ENCODE peak calls at places on chromosomes 7 and 10, in eight cellular contexts. D, G, S, X, C, Q, M and H are unnamed samples.

GRCh38 chr7:150370612-150371071 is 2.0 kb downstream of the REPIN1 start:
- DNase-seq in Q (no peak), D (no peak), C (no peak), G (peak), X (no peak), M (no peak), S (no peak), H (no peak)

GRCh38 chr10:26987851-26988250 is 112.4 kb downstream of the ANKRD26 start:
- DNase-seq in C (no peak), Q (no peak), X (no peak), S (no peak), D (peak), M (no peak), G (peak), H (no peak)

GRCh38 chr10:87842776-87843497 is 20.4 kb downstream of the KLLN start:
- DNase-seq in D (peak), C (no peak), X (no peak), M (no peak), S (no peak), Q (no peak), G (peak), H (peak)

GRCh38 chr7:42014625-42015412 is 222.2 kb downstream of the GLI3 start:
- DNase-seq in D (peak), G (peak), S (no peak), M (no peak), X (peak), Q (no peak), C (no peak), H (no peak)

GRCh38 chr10:60480865-60481563 is 91.3 kb upstream of the ANK3 start:
- DNase-seq in G (peak), C (no peak), Q (no peak), D (peak), X (peak), M (peak), S (no peak), H (peak)

GRCh38 chr10:52318136-52318810 is 4.2 kb downstream of the DKK1 start:
- DNase-seq in M (no peak), S (no peak), D (peak), Q (no peak), X (no peak), G (no peak), C (no peak), H (no peak)

GRCh38 chr10:3652886-3653285 is 132.1 kb downstream of the KLF6 start:
- DNase-seq in D (peak), X (no peak), M (no peak), Q (no peak), G (no peak), S (no peak), C (no peak), H (no peak)

GRCh38 chr7:156950381-156950858 is 908 bp downstream of the NOM1 start:
- DNase-seq in G (peak), C (no peak), M (no peak), Q (no peak), X (no peak), S (no peak), D (peak), H (no peak)

GRCh38 chr7:97580205-97580604 is 151.7 kb upstream of the TAC1 start:
- DNase-seq in G (no peak), Q (no peak), D (no peak), C (no peak), S (no peak), X (no peak), M (no peak), H (no peak)

GRCh38 chr7:133364959-133365680 is 112.2 kb downstream of the EXOC4 start:
- DNase-seq in C (no peak), D (peak), M (no peak), G (peak), S (no peak), Q (no peak), X (no peak), H (no peak)

GRCh38 chr10:82190432-82191260 is 315.7 kb downstream of the NRG3 start:
- DNase-seq in S (no peak), C (no peak), X (no peak), G (no peak), Q (no peak), D (peak), M (no peak), H (no peak)

GRCh38 chr7:47405921-47406765 is 175.8 kb downstream of the TNS3 start:
- DNase-seq in D (no peak), C (peak), X (no peak), M (no peak), G (peak), S (peak), Q (no peak), H (no peak)

GRCh38 chr10:130750441-130750840 is 561.1 kb downstream of the TCERG1L start:
- DNase-seq in C (no peak), X (no peak), D (no peak), G (no peak), S (peak), Q (no peak), M (no peak), H (no peak)

GRCh38 chr7:5635461-5636445 is 145.7 kb downstream of the RNF216 start:
- DNase-seq in G (no peak), Q (no peak), S (no peak), X (no peak), D (peak), C (no peak), M (no peak), H (no peak)

GRCh38 chr10:1123198-1123597 is 67.0 kb downstream of the WDR37 start:
- DNase-seq in X (no peak), Q (no peak), M (no peak), G (no peak), D (no peak), C (no peak), S (no peak), H (no peak)

GRCh38 chr10:53840668-53841067 is 960.4 kb downstream of the PCDH15 start:
- DNase-seq in D (no peak), S (no peak), Q (no peak), C (no peak), M (no peak), X (no peak), G (no peak), H (no peak)

DNA sequence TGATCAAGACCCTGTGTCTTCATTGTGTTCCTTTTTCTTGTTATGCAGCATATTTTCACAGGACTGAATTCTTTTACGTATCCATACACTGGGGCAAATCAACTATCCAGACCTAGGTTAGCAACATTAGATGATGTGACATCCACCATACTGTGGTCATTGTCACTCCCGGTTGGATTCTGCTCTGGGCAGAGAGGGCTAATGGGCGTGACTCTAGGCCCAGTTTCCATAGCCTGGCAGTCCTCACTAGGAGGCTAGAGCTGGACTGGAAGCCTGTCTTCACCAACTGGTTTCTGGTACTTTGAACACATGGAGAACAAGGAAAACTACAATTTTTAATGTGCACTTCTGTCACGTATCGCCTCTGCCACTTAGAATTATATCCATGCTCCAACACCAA is 25.2 kb downstream of the AKR1E2 start:
- DNase-seq in D (no peak), G (no peak), S (no peak), C (no peak), X (no peak), M (no peak), Q (no peak), H (no peak)
- TF ChIP-seq CTCF in D (no peak), G (no peak), S (no peak), C (no peak), X (no peak), M (no peak), Q (no peak), H (no peak)

GRCh38 chr10:33073641-33074410 is 115.8 kb upstream of the ITGB1 start:
- DNase-seq in C (no peak), S (peak), G (peak), X (no peak), Q (no peak), M (no peak), D (peak), H (no peak)
- TF ChIP-seq CTCF in C (no peak), S (no peak), G (no peak), X (no peak), Q (no peak), M (no peak), D (peak), H (no peak)

DNA sequence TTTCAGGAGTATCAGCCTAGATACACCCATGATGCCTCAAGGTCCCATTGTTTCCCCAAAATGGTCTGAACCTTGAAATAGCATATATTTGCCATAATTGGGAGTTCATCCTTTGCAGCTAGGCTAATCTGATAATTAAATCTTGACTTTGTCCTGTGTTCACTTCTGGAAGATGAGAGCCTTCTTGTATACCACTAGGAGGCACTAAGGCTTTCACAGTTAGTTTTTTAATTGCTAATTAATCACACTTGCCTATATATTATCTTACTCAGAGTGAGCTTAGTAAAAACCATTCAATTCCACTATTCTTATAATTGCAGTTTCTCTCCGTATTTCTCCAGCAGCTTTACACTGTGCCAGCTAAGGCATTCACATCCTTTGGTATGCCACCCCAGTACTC is 48.7 kb upstream of the MAGI2 start:
- DNase-seq in G (peak), C (no peak), S (no peak), X (no peak), M (no peak), Q (no peak), D (no peak), H (no peak)
- TF ChIP-seq CTCF in G (peak), C (no peak), S (no peak), X (peak), M (peak), Q (peak), D (peak), H (no peak)

DNA sequence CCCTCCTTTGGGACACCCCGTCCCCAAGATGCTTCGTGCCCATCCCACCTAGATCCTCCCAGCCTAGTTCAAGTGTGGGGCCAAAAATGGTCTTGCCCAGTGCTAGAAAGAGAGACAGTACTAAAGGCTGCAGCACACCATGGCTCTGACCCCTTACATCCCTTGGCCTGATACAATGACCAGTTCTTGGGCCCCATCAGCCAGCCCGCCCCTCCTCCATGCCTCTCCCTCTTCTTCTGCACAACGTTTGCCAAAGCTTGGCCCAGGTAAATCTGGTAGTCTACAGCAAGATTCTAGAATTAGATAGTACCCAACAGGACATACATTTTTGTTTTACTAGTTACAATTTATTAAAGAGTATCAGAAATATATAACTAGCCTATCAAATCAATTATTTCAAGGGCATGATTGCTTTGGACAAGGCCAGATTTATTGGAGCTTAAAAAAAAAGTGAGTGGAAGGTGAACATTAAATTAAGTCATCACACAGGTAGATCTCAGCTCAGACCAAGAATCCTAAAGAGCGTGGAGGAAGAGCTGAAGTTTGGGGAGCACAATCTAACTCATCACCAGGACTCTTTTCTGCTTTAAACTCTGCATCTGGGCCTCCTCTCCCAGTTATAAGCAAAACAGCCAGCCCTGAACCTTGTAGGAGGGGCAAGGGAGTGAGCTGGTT is 69.8 kb downstream of the ZMIZ1 start:
- DNase-seq in Q (no peak), X (no peak), G (no peak), S (no peak), M (no peak), D (no peak), C (no peak), H (no peak)
- TF ChIP-seq CTCF in Q (no peak), X (no peak), G (no peak), S (no peak), M (no peak), D (no peak), C (no peak), H (no peak)

GRCh38 chr10:97643586-97643985 is 3.1 kb downstream of the PI4K2A start:
- DNase-seq in S (no peak), X (no peak), G (no peak), Q (no peak), C (no peak), D (no peak), M (no peak), H (no peak)

GRCh38 chr10:97640868-97641811 is 669 bp downstream of the PI4K2A start:
- DNase-seq in S (peak), C (peak), Q (no peak), X (no peak), D (peak), G (peak), M (peak), H (peak)

GRCh38 chr10:97635577-97635976 is 2.3 kb upstream of the MORN4 start:
- DNase-seq in D (no peak), S (no peak), M (no peak), G (no peak), Q (no peak), C (no peak), X (no peak), H (no peak)

GRCh38 chr10:97644961-97645360 is 4.5 kb downstream of the PI4K2A start:
- DNase-seq in C (no peak), D (no peak), Q (no peak), M (no peak), X (no peak), G (no peak), S (no peak), H (no peak)

GRCh38 chr10:97640174-97640867 is at the start of gene PI4K2A:
- DNase-seq in X (peak), S (peak), D (peak), M (peak), G (peak), Q (peak), C (peak), H (peak)
- TF ChIP-seq CTCF in X (no peak), S (peak), D (no peak), M (peak), G (no peak), Q (no peak), C (no peak), H (no peak)

DNA sequence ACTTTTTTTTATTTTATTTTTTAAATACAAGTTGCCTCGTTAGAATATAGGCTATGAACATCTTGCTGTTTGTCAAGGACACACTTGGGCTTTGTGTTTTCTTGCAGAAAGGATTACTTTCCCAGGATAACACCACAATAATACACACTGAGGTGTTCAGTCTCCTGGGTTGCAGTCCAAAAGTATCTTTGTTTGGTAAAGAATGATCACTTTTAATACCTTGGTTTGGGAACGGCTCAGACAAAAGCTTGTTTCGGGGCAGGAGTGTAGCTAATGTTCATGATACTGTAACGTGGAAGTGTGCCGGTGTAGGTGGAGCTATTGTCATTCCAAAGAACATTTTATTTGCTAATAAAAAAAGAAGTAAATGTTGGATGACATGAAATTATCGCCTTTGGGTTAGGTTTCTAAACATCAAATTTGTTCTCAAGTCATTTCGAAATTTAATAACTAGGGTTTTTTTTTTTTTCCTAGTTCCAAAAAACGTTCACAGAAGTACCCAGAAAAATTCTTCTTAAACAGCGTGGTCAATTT is 1.2 kb downstream of the EIF4H start:
- DNase-seq in C (no peak), Q (no peak), M (no peak), S (no peak), D (no peak), X (no peak), G (no peak), H (no peak)
- TF ChIP-seq CTCF in C (no peak), Q (no peak), M (no peak), S (no peak), D (no peak), X (no peak), G (no peak), H (no peak)

GRCh38 chr7:142796501-142797341 is 26.0 kb downstream of the PRSS2 start:
- DNase-seq in M (no peak), X (no peak), C (no peak), G (no peak), D (no peak), Q (no peak), S (no peak), H (no peak)
- TF ChIP-seq CTCF in M (no peak), X (no peak), C (no peak), G (no peak), D (no peak), Q (no peak), S (no peak), H (no peak)

DNA sequence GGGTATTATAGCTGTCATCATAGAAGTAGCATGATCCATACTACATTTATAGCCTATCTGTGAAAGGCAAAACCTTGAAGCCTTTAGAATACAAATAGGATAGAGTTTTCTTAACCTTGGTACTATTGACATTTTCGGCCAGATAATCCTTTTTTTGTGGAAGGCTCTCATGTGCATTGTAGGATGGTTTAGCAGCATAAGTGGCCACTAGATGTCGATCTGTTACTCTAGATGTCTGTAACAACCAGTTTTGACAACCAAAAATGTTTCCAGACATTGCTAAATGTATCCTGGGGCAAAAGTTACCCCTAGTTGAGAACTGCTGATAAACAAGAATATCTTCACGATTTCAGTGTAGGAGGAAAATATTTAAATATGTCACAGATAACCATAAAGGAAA is 319.4 kb upstream of the GALNT17 start:
- DNase-seq in G (no peak), C (no peak), S (no peak), Q (no peak), D (no peak), X (no peak), M (no peak), H (no peak)
- TF ChIP-seq CTCF in G (peak), C (no peak), S (no peak), Q (no peak), D (peak), X (no peak), M (no peak), H (no peak)

GRCh38 chr7:56079450-56080185 is 13.1 kb downstream of the PHKG1 start:
- DNase-seq in M (peak), S (peak), C (peak), X (no peak), Q (no peak), G (peak), D (peak), H (no peak)
- TF ChIP-seq CTCF in M (peak), S (peak), C (peak), X (no peak), Q (peak), G (peak), D (peak), H (peak)